ENCODE peak calls at places on chromosomes 6 and 20, in six cellular contexts. K is HepG2, W is HCT116, F is upper lobe of left lung, E is K562, M is GM12878. C is an unnamed sample.

GRCh38 chr6:133495205-133495903 is 254.2 kb downstream of the EYA4 start:
- ATAC-seq in K (no peak), W (no peak), F (no peak), E (no peak), M (no peak), C (no peak)

GRCh38 chr6:45513843-45514242 is 136.1 kb upstream of the SUPT3H start:
- ATAC-seq in K (no peak), W (no peak), F (no peak), E (no peak), M (no peak), C (no peak)

GRCh38 chr20:16639027-16639941 is 66.0 kb upstream of the KIF16B start:
- ATAC-seq in K (no peak), W (no peak), F (no peak), E (no peak), M (no peak), C (no peak)

GRCh38 chr20:60851826-60852704 is 400.0 kb upstream of the CDH4 start:
- ATAC-seq in K (peak; percentile 87), W (no peak), F (no peak), E (no peak), M (no peak), C (no peak)

GRCh38 chr6:130381459-130382380 is 15.9 kb downstream of the TMEM200A start:
- ATAC-seq in K (no peak), W (no peak), F (peak; percentile 58), E (no peak), M (peak; percentile 84), C (no peak)

GRCh38 chr6:165746331-165746730 is 83.3 kb upstream of the PDE10A start:
- ATAC-seq in K (peak; percentile 47), W (no peak), F (no peak), E (no peak), M (no peak), C (no peak)

GRCh38 chr6:66937180-66937579 is 1230.2 kb upstream of the EYS start:
- ATAC-seq in K (no peak), W (no peak), F (no peak), E (no peak), M (no peak), C (no peak)

GRCh38 chr6:56243518-56244070 is 3.8 kb downstream of the COL21A1 start:
- ATAC-seq in K (no peak), W (no peak), F (no peak), E (no peak), M (peak; percentile 86), C (no peak)

GRCh38 chr20:42549496-42549895 is 640.2 kb downstream of the PTPRT start:
- ATAC-seq in K (no peak), W (no peak), F (no peak), E (no peak), M (no peak), C (no peak)

GRCh38 chr20:8145246-8145639 is 13.2 kb downstream of the PLCB1 start:
- ATAC-seq in K (no peak), W (no peak), F (no peak), E (no peak), M (no peak), C (no peak)

GRCh38 chr6:55957961-55958422 is 82.6 kb upstream of the BMP5 start:
- ATAC-seq in K (no peak), W (no peak), F (no peak), E (no peak), M (no peak), C (no peak)

GRCh38 chr20:14951707-14952106 is 614.3 kb upstream of the FLRT3 start:
- ATAC-seq in K (no peak), W (no peak), F (peak; percentile 30), E (no peak), M (no peak), C (peak; percentile 16)

GRCh38 chr20:63307538-63308217 is 14.7 kb downstream of the COL20A1 start:
- ATAC-seq in K (no peak), W (no peak), F (no peak), E (no peak), M (no peak), C (no peak)

GRCh38 chr20:63310265-63310971 is 17.4 kb downstream of the COL20A1 start:
- ATAC-seq in K (no peak), W (no peak), F (no peak), E (no peak), M (no peak), C (no peak)

GRCh38 chr20:63311186-63311832 is 18.3 kb downstream of the COL20A1 start:
- ATAC-seq in K (no peak), W (no peak), F (no peak), E (no peak), M (no peak), C (no peak)

GRCh38 chr20:63308218-63308911 is 15.4 kb downstream of the COL20A1 start:
- ATAC-seq in K (no peak), W (no peak), F (no peak), E (no peak), M (no peak), C (no peak)

DNA sequence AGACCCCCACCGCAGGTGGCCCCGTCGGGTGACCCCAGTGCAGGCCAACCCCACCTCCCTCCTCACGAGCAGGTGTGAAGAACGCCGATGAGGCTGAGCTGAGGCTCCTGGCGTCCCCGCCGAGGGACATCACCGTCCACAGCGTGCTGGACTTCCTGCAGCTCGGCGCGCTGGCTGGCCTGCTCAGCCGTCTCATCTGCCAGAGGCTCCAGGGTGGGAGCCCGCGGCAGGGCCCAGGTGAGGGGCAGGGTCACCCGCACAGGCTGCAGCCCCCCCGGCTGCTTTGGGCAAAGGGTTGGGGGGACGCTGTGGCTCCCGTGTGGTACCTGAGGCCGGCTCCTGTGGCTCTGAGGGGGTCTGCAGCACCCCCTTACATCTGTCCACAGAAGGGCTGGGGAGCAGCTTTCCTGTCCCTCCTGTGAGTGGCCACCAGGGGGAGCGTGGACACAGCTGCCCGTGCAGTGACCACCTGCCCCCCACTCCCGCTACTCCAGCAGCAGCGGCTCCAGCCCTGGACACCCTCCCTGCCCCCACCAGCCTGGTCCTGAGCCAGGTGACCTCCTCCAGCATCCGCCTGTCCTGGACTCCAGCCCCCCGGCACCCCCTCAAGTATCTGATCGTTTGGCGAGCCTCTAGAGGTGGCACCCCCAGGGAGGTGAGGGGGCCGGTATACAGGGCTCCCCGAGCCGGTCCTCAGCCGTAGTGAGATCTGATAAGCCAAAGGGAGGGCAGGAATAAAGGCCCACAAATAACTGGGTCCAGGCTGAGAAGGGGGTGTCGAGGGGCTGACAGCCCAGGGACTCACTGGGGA is 16.5 kb downstream of the COL20A1 start:
- ATAC-seq in K (peak; percentile 70), W (peak; percentile 78), F (no peak), E (peak; percentile 92), M (peak; percentile 76), C (peak; percentile 23)
- TF ChIP-seq CTCF in K (peak; percentile 97), W (peak; percentile 63), F (peak; percentile 76), E (peak; percentile 84), M (peak; percentile 49), C (no peak)

DNA sequence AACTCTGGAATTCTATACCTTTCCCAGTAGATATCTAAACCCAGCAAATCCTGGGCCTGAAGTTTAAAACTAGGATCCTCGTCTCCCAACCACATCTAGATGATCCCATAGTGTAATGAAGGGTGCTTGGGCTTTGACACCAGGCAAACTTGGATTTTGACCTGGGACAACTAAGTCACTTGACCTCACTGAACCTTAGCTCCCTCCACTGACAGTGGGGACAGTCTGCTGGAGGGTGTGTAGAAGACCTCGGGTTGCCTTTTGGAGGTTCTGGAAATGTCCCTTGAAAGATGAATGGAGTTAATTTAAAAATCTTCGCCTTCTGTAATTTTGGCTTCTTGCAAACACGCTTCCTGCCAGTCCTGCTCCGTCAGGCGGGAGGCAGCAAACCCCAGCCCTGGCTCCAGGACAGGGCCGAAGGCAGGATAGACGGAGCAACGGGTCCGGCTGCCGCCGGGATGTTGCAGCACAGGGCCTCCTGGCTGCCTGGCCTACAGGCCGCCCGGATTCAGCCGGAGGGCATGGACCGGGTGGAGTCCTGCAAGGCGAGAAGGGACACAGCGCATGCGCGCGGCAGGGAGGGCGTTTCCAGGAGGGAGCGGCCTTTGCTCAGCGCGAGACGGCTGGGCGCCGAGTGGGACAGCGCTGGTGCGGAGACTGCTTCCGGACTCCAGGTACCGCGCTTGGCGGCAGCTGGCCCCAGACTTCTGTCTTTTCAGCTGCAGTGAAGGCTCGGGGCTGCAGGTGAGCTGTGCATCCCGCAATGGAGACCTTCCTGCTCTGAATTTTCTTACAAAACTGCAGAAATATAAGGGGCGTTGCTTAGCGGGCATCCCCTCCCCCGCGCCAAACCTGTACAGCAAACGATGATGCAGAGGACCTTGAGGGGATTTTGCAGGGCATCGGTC is at the start of gene TMEM14A:
- ATAC-seq in K (peak; percentile 98), W (peak; percentile 98), F (peak; percentile 98), E (peak; percentile 99), M (peak; percentile 96), C (peak; percentile 99)
- TF ChIP-seq POLR2A in K (peak; percentile 93), W (peak; percentile 91), F (no peak), E (peak; percentile 74), M (peak; percentile 94), C (peak; percentile 42)

GRCh38 chr6:143973097-143973979 is 34.7 kb downstream of the PLAGL1 start:
- ATAC-seq in K (peak; percentile 91), W (no peak), F (no peak), E (peak; percentile 37), M (no peak), C (no peak)
- TF ChIP-seq POLR2AphosphoS5 in K (no peak), W (no peak), F (no peak), E (no peak), M (no peak), C (no peak)

DNA sequence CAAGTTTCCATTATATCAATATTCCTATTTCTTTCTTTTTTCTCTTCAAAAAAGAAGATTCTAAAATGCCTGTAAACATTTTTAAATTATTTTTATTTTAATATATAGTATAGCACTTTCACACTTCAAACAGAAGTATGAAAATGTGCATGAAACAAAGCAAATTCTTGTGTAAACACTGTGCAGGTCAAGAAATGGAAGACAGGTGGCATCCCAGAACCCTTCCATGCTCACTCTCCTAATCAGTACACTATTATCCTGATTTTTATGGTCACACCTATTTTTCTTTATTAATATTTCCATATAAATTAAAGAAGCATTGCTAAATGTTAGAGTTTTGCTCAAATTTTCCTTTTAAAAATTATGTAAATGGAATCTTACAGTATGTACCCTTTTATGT is 561.6 kb upstream of the RNF217 start:
- ATAC-seq in K (no peak), W (no peak), F (no peak), E (no peak), M (no peak), C (no peak)
- TF ChIP-seq CTCF in K (peak; percentile 24), W (no peak), F (no peak), E (no peak), M (peak; percentile 5), C (no peak)

GRCh38 chr6:69796627-69797390 is at the start of gene LMBRD1:
- ATAC-seq in K (peak; percentile 96), W (peak; percentile 95), F (peak; percentile 99), E (peak; percentile 97), M (peak; percentile 91), C (peak; percentile 98)
- TF ChIP-seq POLR2A in K (peak; percentile 61), W (peak; percentile 81), F (peak; percentile 20), E (peak; percentile 79), M (peak; percentile 83), C (peak; percentile 3)

C was measured in gastroesophageal sphincter.